ENCODE peak calls at places on chromosomes 3 and 15, in four cellular contexts. T is mammary epithelial cell, H is MCF 10A, C is OCI-LY7. U is an unnamed sample.

GRCh38 chr15:69546182-69546581 is 93.6 kb downstream of the RPLP1 start:
- DNase-seq in C (no peak), T (no peak), H (no peak), U (no peak)

GRCh38 chr3:138875096-138875753 is 40.5 kb upstream of the PIK3CB start:
- DNase-seq in T (no peak), H (no peak), C (no peak), U (no peak)

GRCh38 chr15:99416191-99417188 is 149.3 kb upstream of the MEF2A start:
- DNase-seq in H (no peak), C (no peak), T (no peak), U (no peak)

GRCh38 chr3:85903434-85903833 is 944.6 kb downstream of the CADM2 start:
- DNase-seq in C (no peak), T (no peak), H (no peak), U (no peak)

GRCh38 chr3:176950743-176951142 is 246.5 kb downstream of the TBL1XR1 start:
- DNase-seq in H (peak; percentile 86), T (peak; percentile 87), C (no peak), U (peak; percentile 37)

GRCh38 chr3:117234321-117234720 is 524.7 kb downstream of the TUSC7 start:
- DNase-seq in C (no peak), H (no peak), T (no peak), U (no peak)

GRCh38 chr15:74193305-74193718 is 9.3 kb downstream of the STRA6 start:
- DNase-seq in C (no peak), T (peak; percentile 98), H (peak; percentile 90), U (peak; percentile 81)

GRCh38 chr15:98900382-98900781 is 107.2 kb downstream of the PGPEP1L start:
- DNase-seq in T (no peak), H (no peak), C (no peak), U (peak; percentile 70)

GRCh38 chr15:64524778-64525177 is 64.4 kb downstream of the ZNF609 start:
- DNase-seq in H (no peak), C (no peak), T (peak; percentile 77), U (no peak)

GRCh38 chr3:84961492-84962255 is 2.9 kb downstream of the CADM2 start:
- DNase-seq in C (no peak), H (no peak), T (no peak), U (no peak)

GRCh38 chr15:60389261-60390077 is 8.3 kb downstream of the ANXA2 start:
- DNase-seq in C (no peak), T (peak; percentile 7), H (peak; percentile 33), U (no peak)

GRCh38 chr3:63762180-63762579 is 56.9 kb upstream of the C3orf49 start:
- DNase-seq in T (no peak), H (no peak), C (no peak), U (no peak)

GRCh38 chr3:134709076-134709475 is 58.3 kb upstream of the KY start:
- DNase-seq in H (no peak), C (no peak), T (no peak), U (no peak)

GRCh38 chr3:64684715-64685261 is 3.0 kb downstream of the ADAMTS9 start:
- DNase-seq in H (peak; percentile 5), C (no peak), T (peak; percentile 42), U (peak; percentile 59)

GRCh38 chr3:171806200-171807128 is 3.8 kb downstream of the PLD1 start:
- DNase-seq in C (no peak), H (peak; percentile 79), T (peak; percentile 86), U (peak; percentile 83)

GRCh38 chr3:194095464-194095863 is 40.5 kb upstream of the HES1 start:
- DNase-seq in H (peak; percentile 29), T (no peak), C (peak; percentile 38), U (peak; percentile 23)

GRCh38 chr15:99958426-99959097 is 225.3 kb upstream of the LYSMD4 start:
- DNase-seq in T (no peak), H (no peak), C (no peak), U (no peak)

GRCh38 chr3:155391104-155391503 is 97.6 kb upstream of the STRIT1 start:
- DNase-seq in C (no peak), T (no peak), H (no peak), U (peak; percentile 11)

GRCh38 chr3:120113128-120114116 is 19.2 kb upstream of the GSK3B start:
- DNase-seq in H (peak; percentile 91), C (no peak), T (peak; percentile 99), U (peak; percentile 36)

GRCh38 chr3:16838561-16838960 is 46.2 kb upstream of the PLCL2 start:
- DNase-seq in H (no peak), T (no peak), C (peak; percentile 43), U (no peak)

GRCh38 chr15:27797765-27798164 is 301.4 kb downstream of the OCA2 start:
- DNase-seq in H (no peak), C (no peak), T (no peak), U (no peak)

GRCh38 chr3:116057403-116058006 is 387.8 kb downstream of the LSAMP start:
- DNase-seq in C (no peak), T (no peak), H (no peak), U (no peak)

GRCh38 chr15:62125763-62126162 is 39.3 kb downstream of the C2CD4B start:
- DNase-seq in C (peak; percentile 5), T (peak; percentile 60), H (peak; percentile 60), U (peak; percentile 87)

GRCh38 chr15:90988249-90988648 is 6.1 kb downstream of the PRC1 start:
- DNase-seq in C (peak; percentile 12), T (no peak), H (no peak), U (no peak)

GRCh38 chr3:189790658-189791057 is 159.5 kb downstream of the TP63 start:
- DNase-seq in C (no peak), T (peak; percentile 48), H (no peak), U (no peak)

GRCh38 chr3:21747376-21747775 is 3.6 kb downstream of the ZNF385D start:
- DNase-seq in H (no peak), T (peak; percentile 51), C (no peak), U (no peak)

GRCh38 chr3:179430277-179430870 is 20.9 kb downstream of the GNB4 start:
- DNase-seq in H (no peak), C (no peak), T (peak; percentile 64), U (no peak)

GRCh38 chr3:138367912-138368311 is 19.5 kb downstream of the MRAS start:
- DNase-seq in T (no peak), C (peak; percentile 5), H (no peak), U (peak; percentile 26)

GRCh38 chr3:176814252-176814651 is 383.0 kb downstream of the TBL1XR1 start:
- DNase-seq in C (peak; percentile 68), T (peak; percentile 17), H (peak; percentile 34), U (peak; percentile 51)

DNA sequence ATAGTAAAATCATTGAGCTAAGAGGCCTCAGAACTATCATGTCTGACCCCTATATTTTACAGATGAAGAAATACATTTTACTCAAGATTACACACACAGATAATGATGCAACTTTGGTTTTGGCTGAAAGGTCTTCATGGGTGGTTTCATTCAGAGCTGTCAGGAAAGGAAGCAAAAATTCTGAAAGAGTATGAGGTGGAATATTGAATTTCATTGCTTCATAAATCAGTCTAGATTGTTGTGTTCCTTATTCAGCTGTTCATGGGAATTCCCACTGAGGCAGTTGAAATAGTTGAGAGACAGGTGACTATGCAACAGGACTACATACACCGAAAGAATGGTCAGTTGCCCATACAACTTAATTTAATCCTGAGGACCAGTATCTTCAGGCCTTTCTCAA is 39.4 kb downstream of the CD200 start:
- DNase-seq in T (no peak), H (peak; percentile 35), C (no peak), U (no peak)
- TF ChIP-seq CTCF in T (no peak), H (no peak), C (no peak), U (no peak)

GRCh38 chr3:25789596-25790556 is at the start of gene OXSM:
- DNase-seq in C (peak; percentile 97), T (peak; percentile 87), H (peak; percentile 88), U (peak; percentile 96)
- TF ChIP-seq CTCF in C (no peak), T (no peak), H (no peak), U (no peak)

GRCh38 chr3:131756405-131756804 is 253.6 kb upstream of the MRPL3 start:
- DNase-seq in T (no peak), C (no peak), H (no peak), U (no peak)
- TF ChIP-seq CTCF in T (no peak), C (no peak), H (no peak), U (no peak)

GRCh38 chr3:159158801-159159200 is 356.9 kb downstream of the MFSD1 start:
- DNase-seq in C (no peak), H (no peak), T (no peak), U (no peak)
- TF ChIP-seq CTCF in C (no peak), H (no peak), T (no peak), U (no peak)

GRCh38 chr15:23629234-23629805 is 18.3 kb downstream of the MAGEL2 start:
- DNase-seq in C (peak; percentile 4), H (no peak), T (no peak), U (peak; percentile 14)
- TF ChIP-seq CTCF in C (peak; percentile 78), H (peak; percentile 42), T (no peak), U (peak; percentile 39)

GRCh38 chr3:187062526-187063177 is 76.6 kb downstream of the RPL39L start:
- DNase-seq in H (peak; percentile 91), T (peak; percentile 92), C (no peak), U (peak; percentile 91)

GRCh38 chr3:187063286-187064081 is 75.8 kb downstream of the RPL39L start:
- DNase-seq in H (peak; percentile 75), T (peak; percentile 79), C (peak; percentile 56), U (no peak)

GRCh38 chr3:187064210-187065115 is 74.8 kb downstream of the RPL39L start:
- DNase-seq in T (peak; percentile 76), C (peak; percentile 46), H (peak; percentile 88), U (peak; percentile 61)

GRCh38 chr3:187069857-187070516 is 69.3 kb downstream of the RPL39L start:
- DNase-seq in H (no peak), T (no peak), C (no peak), U (no peak)

GRCh38 chr3:187066228-187066995 is 72.9 kb downstream of the RPL39L start:
- DNase-seq in C (peak; percentile 94), T (peak; percentile 64), H (peak; percentile 83), U (peak; percentile 31)
- TF ChIP-seq CTCF in C (peak; percentile 82), T (peak; percentile 39), H (peak; percentile 19), U (peak; percentile 6)

GRCh38 chr3:126659915-126660886 is 5.3 kb upstream of the TXNRD3 start:
- DNase-seq in H (peak; percentile 32), C (no peak), T (peak; percentile 6), U (no peak)
- TF ChIP-seq CTCF in H (no peak), C (peak; percentile 16), T (peak; percentile 34), U (peak; percentile 34)

GRCh38 chr3:169744332-169745054 is 20.4 kb downstream of the TERC start:
- DNase-seq in H (no peak), C (peak; percentile 30), T (peak; percentile 13), U (peak; percentile 61)
- TF ChIP-seq CTCF in H (peak; percentile 24), C (peak; percentile 85), T (peak; percentile 13), U (peak; percentile 48)

DNA sequence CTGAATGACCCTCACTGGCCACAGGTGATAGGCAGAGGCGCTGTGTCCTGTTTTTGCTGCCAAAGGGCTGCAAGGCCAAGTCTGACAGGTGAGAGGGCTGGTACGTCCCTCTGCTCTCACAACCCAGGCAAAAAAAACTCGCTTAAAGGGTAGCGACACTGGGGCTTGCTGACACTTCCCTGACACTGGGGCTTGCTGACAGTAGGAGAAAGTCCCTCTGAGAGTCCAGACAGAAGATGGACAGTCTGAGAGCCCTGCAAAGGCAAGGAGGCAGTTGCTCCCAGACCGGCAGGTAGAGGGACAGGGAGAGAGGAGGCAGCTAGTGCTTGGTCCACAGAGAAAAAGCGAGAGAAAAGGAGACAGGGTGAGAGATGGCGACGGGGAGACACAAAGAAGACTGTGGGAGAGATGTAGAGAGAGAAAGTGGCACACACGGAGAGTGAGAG is 575 bp downstream of the ARHGEF3 start:
- DNase-seq in H (peak; percentile 35), C (peak; percentile 27), T (peak; percentile 35), U (no peak)
- TF ChIP-seq CTCF in H (no peak), C (no peak), T (no peak), U (no peak)

GRCh38 chr3:141782386-141782932 is 19.3 kb downstream of the GRK7 start:
- DNase-seq in C (no peak), H (peak; percentile 60), T (peak; percentile 12), U (peak; percentile 62)
- TF ChIP-seq CTCF in C (no peak), H (peak; percentile 18), T (no peak), U (peak; percentile 47)

U was measured in fibroblast of pulmonary artery.